ENCODE peak calls at places on chromosomes 13 and 19, in seven cellular contexts. One of them, this sample, is unnamed.

GRCh38 chr19:37931941-37932655 is 25.1 kb downstream of the SIPA1L3 start:
- DNase-seq in ovary: peak; percentile 19
- DNase-seq in tibial nerve: no peak
- DNase-seq in A549: peak; percentile 97
- DNase-seq in H1: peak; percentile 78
- DNase-seq in suprapubic skin: peak; percentile 79
- DNase-seq in stomach: peak; percentile 94
- DNase-seq in this sample: peak; percentile 65

GRCh38 chr19:15404780-15405211 is 14.0 kb downstream of the AKAP8L start:
- DNase-seq in H1: no peak
- DNase-seq in stomach: no peak
- DNase-seq in A549: no peak
- DNase-seq in tibial nerve: no peak
- DNase-seq in ovary: no peak
- DNase-seq in suprapubic skin: no peak
- DNase-seq in this sample: peak; percentile 63

GRCh38 chr13:85347251-85347650 is 452.0 kb downstream of the SLITRK6 start:
- DNase-seq in tibial nerve: no peak
- DNase-seq in stomach: no peak
- DNase-seq in suprapubic skin: no peak
- DNase-seq in ovary: no peak
- DNase-seq in A549: no peak
- DNase-seq in H1: no peak
- DNase-seq in this sample: no peak

GRCh38 chr19:15403151-15403531 is 15.6 kb downstream of the AKAP8L start:
- DNase-seq in suprapubic skin: no peak
- DNase-seq in tibial nerve: no peak
- DNase-seq in H1: no peak
- DNase-seq in ovary: no peak
- DNase-seq in stomach: no peak
- DNase-seq in A549: no peak
- DNase-seq in this sample: peak; percentile 53

GRCh38 chr13:114024603-114025431 is 50.9 kb upstream of the C13orf46 start:
- DNase-seq in suprapubic skin: no peak
- DNase-seq in stomach: no peak
- DNase-seq in A549: no peak
- DNase-seq in H1: no peak
- DNase-seq in ovary: no peak
- DNase-seq in tibial nerve: no peak
- DNase-seq in this sample: no peak

GRCh38 chr19:44807652-44808462 is 1.0 kb upstream of the BCAM start:
- DNase-seq in tibial nerve: peak; percentile 27
- DNase-seq in A549: peak; percentile 82
- DNase-seq in ovary: peak; percentile 43
- DNase-seq in H1: no peak
- DNase-seq in suprapubic skin: no peak
- DNase-seq in stomach: peak; percentile 59
- DNase-seq in this sample: no peak

GRCh38 chr19:51815038-51815437 is 20.1 kb downstream of the FPR3 start:
- DNase-seq in H1: no peak
- DNase-seq in suprapubic skin: no peak
- DNase-seq in ovary: no peak
- DNase-seq in stomach: no peak
- DNase-seq in A549: no peak
- DNase-seq in tibial nerve: no peak
- DNase-seq in this sample: no peak

GRCh38 chr13:79837741-79838450 is 356.9 kb downstream of the NDFIP2 start:
- DNase-seq in A549: no peak
- DNase-seq in stomach: no peak
- DNase-seq in suprapubic skin: no peak
- DNase-seq in ovary: no peak
- DNase-seq in H1: no peak
- DNase-seq in tibial nerve: no peak
- DNase-seq in this sample: no peak

GRCh38 chr19:13727798-13728197 is 36.5 kb upstream of the MRI1 start:
- DNase-seq in ovary: no peak
- DNase-seq in suprapubic skin: no peak
- DNase-seq in stomach: no peak
- DNase-seq in tibial nerve: peak; percentile 53
- DNase-seq in A549: no peak
- DNase-seq in H1: no peak
- DNase-seq in this sample: no peak

GRCh38 chr19:13726323-13726722 is 38.0 kb upstream of the MRI1 start:
- DNase-seq in stomach: no peak
- DNase-seq in tibial nerve: no peak
- DNase-seq in ovary: no peak
- DNase-seq in suprapubic skin: no peak
- DNase-seq in H1: no peak
- DNase-seq in A549: no peak
- DNase-seq in this sample: no peak

GRCh38 chr19:13731147-13731964 is 33.0 kb upstream of the MRI1 start:
- DNase-seq in H1: peak; percentile 98
- DNase-seq in ovary: peak; percentile 95
- DNase-seq in suprapubic skin: peak; percentile 95
- DNase-seq in stomach: peak; percentile 96
- DNase-seq in tibial nerve: peak; percentile 93
- DNase-seq in A549: peak; percentile 86
- DNase-seq in this sample: peak; percentile 97

GRCh38 chr19:13732337-13732736 is 32.0 kb upstream of the MRI1 start:
- DNase-seq in A549: no peak
- DNase-seq in stomach: no peak
- DNase-seq in H1: no peak
- DNase-seq in ovary: no peak
- DNase-seq in suprapubic skin: no peak
- DNase-seq in tibial nerve: no peak
- DNase-seq in this sample: no peak

GRCh38 chr19:13729859-13730258 is 34.5 kb upstream of the MRI1 start:
- DNase-seq in ovary: no peak
- DNase-seq in H1: no peak
- DNase-seq in tibial nerve: no peak
- DNase-seq in A549: no peak
- DNase-seq in stomach: no peak
- DNase-seq in suprapubic skin: no peak
- DNase-seq in this sample: no peak
- TF ChIP-seq EP300 in ovary: no peak
- TF ChIP-seq EP300 in H1: no peak
- TF ChIP-seq EP300 in tibial nerve: no peak
- TF ChIP-seq EP300 in A549: no peak
- TF ChIP-seq EP300 in stomach: no peak
- TF ChIP-seq EP300 in suprapubic skin: no peak
- TF ChIP-seq EP300 in this sample: no peak

DNA sequence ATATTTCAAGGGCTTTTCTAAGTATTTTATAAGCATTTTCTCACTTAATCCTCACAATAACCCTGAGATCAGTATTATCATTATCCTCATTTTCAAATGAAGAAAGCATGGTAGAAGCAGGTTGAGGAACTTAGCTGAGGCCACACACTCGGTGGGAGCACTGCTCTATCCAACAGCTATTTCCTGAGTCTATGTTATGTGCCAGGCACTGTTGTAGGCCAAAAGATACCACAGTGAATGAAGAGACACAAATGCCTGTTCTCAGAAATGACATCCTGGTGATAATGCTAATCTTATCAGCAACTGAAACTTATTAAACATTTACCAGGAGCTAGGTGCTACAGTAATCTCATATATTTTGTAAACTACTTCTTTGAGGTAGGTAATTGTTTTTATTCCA is 553.9 kb upstream of the ARGLU1 start:
- DNase-seq in stomach: no peak
- DNase-seq in H1: no peak
- DNase-seq in tibial nerve: no peak
- DNase-seq in A549: no peak
- DNase-seq in suprapubic skin: no peak
- DNase-seq in ovary: no peak
- DNase-seq in this sample: no peak
- TF ChIP-seq EP300 in stomach: no peak
- TF ChIP-seq EP300 in H1: no peak
- TF ChIP-seq EP300 in tibial nerve: no peak
- TF ChIP-seq EP300 in A549: no peak
- TF ChIP-seq EP300 in suprapubic skin: no peak
- TF ChIP-seq EP300 in ovary: no peak
- TF ChIP-seq EP300 in this sample: no peak

GRCh38 chr19:57320180-57321084 is at the start of gene ZNF543:
- DNase-seq in A549: peak; percentile 98
- DNase-seq in tibial nerve: peak; percentile 91
- DNase-seq in stomach: peak; percentile 95
- DNase-seq in ovary: peak; percentile 94
- DNase-seq in H1: peak; percentile 96
- DNase-seq in suprapubic skin: peak; percentile 96
- DNase-seq in this sample: peak; percentile 98
- TF ChIP-seq EP300 in A549: no peak
- TF ChIP-seq EP300 in tibial nerve: no peak
- TF ChIP-seq EP300 in stomach: no peak
- TF ChIP-seq EP300 in ovary: no peak
- TF ChIP-seq EP300 in H1: no peak
- TF ChIP-seq EP300 in suprapubic skin: no peak
- TF ChIP-seq EP300 in this sample: no peak

DNA sequence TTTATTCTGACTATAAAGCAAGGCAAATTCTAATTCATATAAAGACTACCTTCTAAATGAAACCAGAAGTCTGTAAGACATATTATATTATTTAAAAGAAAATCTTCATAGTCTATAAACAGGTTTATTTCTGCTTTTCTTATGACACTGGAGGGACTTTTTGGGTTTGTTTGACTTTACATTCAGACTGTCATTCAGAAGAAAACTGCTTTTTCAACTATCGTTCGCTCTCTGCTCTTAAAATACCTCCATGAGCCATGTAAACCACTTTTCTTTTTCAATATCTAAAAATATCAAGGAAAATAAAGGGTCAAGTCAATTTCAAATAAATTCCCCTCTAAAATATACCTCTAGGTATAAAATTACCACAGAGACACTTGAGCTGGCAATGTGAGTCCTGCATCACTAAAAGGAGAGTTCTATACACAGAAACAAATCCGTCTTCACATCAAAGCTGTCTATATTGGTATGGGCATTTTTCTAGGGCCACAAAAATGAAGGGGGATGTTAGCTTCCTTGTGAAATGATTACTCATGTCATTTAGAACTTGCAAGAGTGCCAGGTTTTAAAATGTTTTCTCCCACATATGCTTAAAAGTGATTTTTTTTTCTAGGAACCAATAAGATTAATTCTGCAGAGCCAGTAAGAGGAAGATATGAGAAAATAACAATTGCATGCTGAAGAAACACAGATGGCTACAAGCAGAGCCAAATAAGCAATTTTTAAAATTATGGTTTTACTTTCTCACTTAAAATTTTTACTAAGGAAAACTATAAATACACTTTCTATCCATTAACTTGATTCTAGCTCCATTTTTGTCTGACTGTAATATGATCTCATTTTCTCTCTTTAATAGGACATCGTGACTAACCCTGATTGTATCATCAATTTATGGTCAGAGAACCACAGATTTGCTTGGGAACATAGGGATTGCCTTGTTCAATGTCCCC is 181.8 kb downstream of the TBC1D4 start:
- DNase-seq in A549: no peak
- DNase-seq in ovary: no peak
- DNase-seq in stomach: no peak
- DNase-seq in H1: no peak
- DNase-seq in tibial nerve: no peak
- DNase-seq in suprapubic skin: no peak
- DNase-seq in this sample: no peak
- TF ChIP-seq EP300 in A549: no peak
- TF ChIP-seq EP300 in ovary: no peak
- TF ChIP-seq EP300 in stomach: no peak
- TF ChIP-seq EP300 in H1: no peak
- TF ChIP-seq EP300 in tibial nerve: no peak
- TF ChIP-seq EP300 in suprapubic skin: no peak
- TF ChIP-seq EP300 in this sample: no peak

GRCh38 chr13:24505256-24505655 is 7.3 kb downstream of the PARP4 start:
- DNase-seq in tibial nerve: no peak
- DNase-seq in stomach: no peak
- DNase-seq in suprapubic skin: no peak
- DNase-seq in A549: no peak
- DNase-seq in ovary: no peak
- DNase-seq in H1: no peak
- DNase-seq in this sample: no peak
- TF ChIP-seq EP300 in tibial nerve: no peak
- TF ChIP-seq EP300 in stomach: no peak
- TF ChIP-seq EP300 in suprapubic skin: no peak
- TF ChIP-seq EP300 in A549: no peak
- TF ChIP-seq EP300 in ovary: no peak
- TF ChIP-seq EP300 in H1: no peak
- TF ChIP-seq EP300 in this sample: no peak

GRCh38 chr19:42216653-42217521 is 590 bp downstream of the DEDD2 start:
- DNase-seq in tibial nerve: no peak
- DNase-seq in ovary: peak; percentile 61
- DNase-seq in stomach: peak; percentile 51
- DNase-seq in H1: peak; percentile 85
- DNase-seq in suprapubic skin: peak; percentile 82
- DNase-seq in A549: peak; percentile 66
- DNase-seq in this sample: peak; percentile 78
- TF ChIP-seq EP300 in tibial nerve: no peak
- TF ChIP-seq EP300 in ovary: no peak
- TF ChIP-seq EP300 in stomach: no peak
- TF ChIP-seq EP300 in H1: peak; percentile 77
- TF ChIP-seq EP300 in suprapubic skin: no peak
- TF ChIP-seq EP300 in A549: no peak
- TF ChIP-seq EP300 in this sample: no peak

GRCh38 chr13:112850273-112850672 is 118.7 kb upstream of the MCF2L start:
- DNase-seq in tibial nerve: no peak
- DNase-seq in ovary: no peak
- DNase-seq in H1: no peak
- DNase-seq in stomach: no peak
- DNase-seq in suprapubic skin: no peak
- DNase-seq in A549: no peak
- DNase-seq in this sample: peak; percentile 28
- TF ChIP-seq EP300 in tibial nerve: no peak
- TF ChIP-seq EP300 in ovary: no peak
- TF ChIP-seq EP300 in H1: no peak
- TF ChIP-seq EP300 in stomach: no peak
- TF ChIP-seq EP300 in suprapubic skin: no peak
- TF ChIP-seq EP300 in A549: no peak
- TF ChIP-seq EP300 in this sample: no peak

DNA sequence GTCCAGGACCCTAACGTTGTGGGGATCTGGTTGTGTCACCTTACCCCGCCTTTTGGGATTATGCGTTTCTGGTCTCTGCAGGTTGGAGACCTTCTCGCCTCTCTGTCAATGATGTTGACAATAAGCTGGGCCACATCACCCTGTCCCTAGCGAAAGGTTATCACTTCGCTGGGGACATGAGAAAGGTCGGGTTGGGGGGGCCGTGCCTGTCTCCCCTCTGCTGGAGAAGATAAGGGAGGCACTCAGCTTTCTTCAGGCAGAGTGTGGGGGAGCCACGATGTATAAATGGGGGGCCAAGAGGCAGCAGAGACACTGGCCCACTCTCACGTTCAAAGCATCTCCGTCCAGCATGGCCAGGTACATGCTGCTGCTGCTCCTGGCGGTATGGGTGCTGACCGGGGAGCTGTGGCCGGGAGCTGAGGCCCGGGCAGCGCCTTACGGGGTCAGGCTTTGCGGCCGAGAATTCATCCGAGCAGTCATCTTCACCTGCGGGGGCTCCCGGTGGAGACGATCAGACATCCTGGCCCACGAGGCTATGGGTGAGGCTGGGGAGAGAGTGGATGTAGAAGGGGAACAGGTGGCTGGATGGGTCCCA is at the start of gene RLN3:
- DNase-seq in suprapubic skin: no peak
- DNase-seq in H1: no peak
- DNase-seq in A549: no peak
- DNase-seq in stomach: no peak
- DNase-seq in ovary: no peak
- DNase-seq in tibial nerve: no peak
- DNase-seq in this sample: no peak
- TF ChIP-seq EP300 in suprapubic skin: no peak
- TF ChIP-seq EP300 in H1: no peak
- TF ChIP-seq EP300 in A549: no peak
- TF ChIP-seq EP300 in stomach: no peak
- TF ChIP-seq EP300 in ovary: no peak
- TF ChIP-seq EP300 in tibial nerve: no peak
- TF ChIP-seq EP300 in this sample: no peak

GRCh38 chr13:37492741-37493514 is 105.6 kb downstream of the POSTN start:
- DNase-seq in stomach: no peak
- DNase-seq in H1: no peak
- DNase-seq in tibial nerve: no peak
- DNase-seq in suprapubic skin: no peak
- DNase-seq in ovary: no peak
- DNase-seq in A549: no peak
- DNase-seq in this sample: no peak
- TF ChIP-seq EP300 in stomach: no peak
- TF ChIP-seq EP300 in H1: no peak
- TF ChIP-seq EP300 in tibial nerve: no peak
- TF ChIP-seq EP300 in suprapubic skin: no peak
- TF ChIP-seq EP300 in ovary: no peak
- TF ChIP-seq EP300 in A549: no peak
- TF ChIP-seq EP300 in this sample: no peak

This sample was measured in sigmoid colon.